ENCODE peak calls at places on chromosomes 12 and 14, in five cellular contexts. O is T follicular helper cell, I is epithelial cell of proximal tubule, R is posterior vena cava, A is lung microvascular endothelial cell. L is an unnamed sample.

GRCh38 chr14:53042480-53042879 is 91.6 kb upstream of the FERMT2 start:
- DNase-seq in O (no peak), I (no peak), R (no peak), A (peak; percentile 75), L (no peak)

GRCh38 chr14:61300754-61301153 is 19.6 kb upstream of the TMEM30B start:
- DNase-seq in O (no peak), I (no peak), R (no peak), A (no peak), L (no peak)

GRCh38 chr12:67573456-67573855 is 75.1 kb upstream of the DYRK2 start:
- DNase-seq in O (no peak), I (no peak), R (no peak), A (no peak), L (no peak)

GRCh38 chr12:72141381-72141780 is 130.8 kb upstream of the TRHDE start:
- DNase-seq in O (no peak), I (no peak), R (no peak), A (no peak), L (no peak)

GRCh38 chr14:70782361-70782760 is 27.0 kb downstream of the MAP3K9 start:
- DNase-seq in O (no peak), I (peak; percentile 59), R (no peak), A (no peak), L (no peak)

GRCh38 chr12:14772946-14773345 is 30.3 kb downstream of the WBP11 start:
- DNase-seq in O (no peak), I (no peak), R (no peak), A (no peak), L (no peak)

GRCh38 chr14:63901434-63902085 is 48.8 kb downstream of the SYNE2 start:
- DNase-seq in O (no peak), I (no peak), R (no peak), A (no peak), L (no peak)

GRCh38 chr14:68583527-68584275 is 209.2 kb downstream of the ZFP36L1 start:
- DNase-seq in O (no peak), I (no peak), R (no peak), A (no peak), L (no peak)

GRCh38 chr12:118237908-118238307 is 102.0 kb downstream of the PEBP1 start:
- DNase-seq in O (no peak), I (no peak), R (no peak), A (no peak), L (no peak)

GRCh38 chr12:4802841-4803240 is 82.6 kb downstream of the GALNT8 start:
- DNase-seq in O (no peak), I (no peak), R (no peak), A (no peak), L (no peak)

GRCh38 chr14:91728616-91729183 is 3.2 kb downstream of the CATSPERB start:
- DNase-seq in O (no peak), I (no peak), R (no peak), A (no peak), L (no peak)

L was measured in nucleus accumbens.